ENCODE peak calls at places on chromosomes 12 and 14, in seven cellular contexts. K is sigmoid colon, R is K562, X is HepG2, W is A549, T is tibial nerve, P is stomach. E is an unnamed sample.

GRCh38 chr12:24197517-24197916 is 248.0 kb upstream of the SOX5 start:
- DNase-seq in K (no peak), R (no peak), X (no peak), W (no peak), T (no peak), P (no peak), E (no peak)

GRCh38 chr12:27552886-27553560 is 29.0 kb downstream of the PPFIBP1 start:
- DNase-seq in K (no peak), R (no peak), X (peak), W (no peak), T (no peak), P (no peak), E (no peak)

GRCh38 chr12:98646165-98646764 is 1.2 kb downstream of the APAF1 start:
- DNase-seq in K (no peak), R (no peak), X (peak), W (peak), T (no peak), P (no peak), E (no peak)

GRCh38 chr12:124259168-124260066 is 35.5 kb upstream of the RFLNA start:
- DNase-seq in K (no peak), R (peak), X (no peak), W (no peak), T (no peak), P (no peak), E (no peak)

GRCh38 chr14:61531741-61532505 is 163.4 kb upstream of the HIF1A start:
- DNase-seq in K (no peak), R (no peak), X (no peak), W (no peak), T (no peak), P (peak), E (no peak)

GRCh38 chr14:35653045-35653444 is 119.1 kb downstream of the INSM2 start:
- DNase-seq in K (no peak), R (no peak), X (no peak), W (no peak), T (no peak), P (no peak), E (no peak)

GRCh38 chr14:63438065-63438757 is 105.0 kb downstream of the PPP2R5E start:
- DNase-seq in K (peak), R (peak), X (peak), W (peak), T (no peak), P (peak), E (peak)

GRCh38 chr12:108591267-108591980 is 6.5 kb downstream of the TMEM119 start:
- DNase-seq in K (no peak), R (no peak), X (no peak), W (no peak), T (no peak), P (no peak), E (no peak)

GRCh38 chr14:78921856-78922255 is 751.7 kb downstream of the NRXN3 start:
- DNase-seq in K (no peak), R (no peak), X (no peak), W (peak), T (no peak), P (no peak), E (no peak)

GRCh38 chr12:123267335-123267920 is 4.2 kb downstream of the CDK2AP1 start:
- DNase-seq in K (no peak), R (no peak), X (no peak), W (no peak), T (no peak), P (no peak), E (no peak)

GRCh38 chr12:103503546-103504480 is 8.0 kb upstream of the C12orf42 start:
- DNase-seq in K (no peak), R (peak), X (peak), W (peak), T (no peak), P (peak), E (no peak)

GRCh38 chr12:68374315-68374982 is 42.3 kb upstream of the MDM1 start:
- DNase-seq in K (no peak), R (no peak), X (no peak), W (no peak), T (no peak), P (peak), E (peak)

GRCh38 chr14:103392572-103392971 is 7.4 kb downstream of the MARK3 start:
- DNase-seq in K (no peak), R (no peak), X (no peak), W (no peak), T (no peak), P (no peak), E (no peak)

GRCh38 chr12:65818454-65819382 is 5.6 kb upstream of the HMGA2 start:
- DNase-seq in K (no peak), R (no peak), X (no peak), W (no peak), T (no peak), P (no peak), E (no peak)

DNA sequence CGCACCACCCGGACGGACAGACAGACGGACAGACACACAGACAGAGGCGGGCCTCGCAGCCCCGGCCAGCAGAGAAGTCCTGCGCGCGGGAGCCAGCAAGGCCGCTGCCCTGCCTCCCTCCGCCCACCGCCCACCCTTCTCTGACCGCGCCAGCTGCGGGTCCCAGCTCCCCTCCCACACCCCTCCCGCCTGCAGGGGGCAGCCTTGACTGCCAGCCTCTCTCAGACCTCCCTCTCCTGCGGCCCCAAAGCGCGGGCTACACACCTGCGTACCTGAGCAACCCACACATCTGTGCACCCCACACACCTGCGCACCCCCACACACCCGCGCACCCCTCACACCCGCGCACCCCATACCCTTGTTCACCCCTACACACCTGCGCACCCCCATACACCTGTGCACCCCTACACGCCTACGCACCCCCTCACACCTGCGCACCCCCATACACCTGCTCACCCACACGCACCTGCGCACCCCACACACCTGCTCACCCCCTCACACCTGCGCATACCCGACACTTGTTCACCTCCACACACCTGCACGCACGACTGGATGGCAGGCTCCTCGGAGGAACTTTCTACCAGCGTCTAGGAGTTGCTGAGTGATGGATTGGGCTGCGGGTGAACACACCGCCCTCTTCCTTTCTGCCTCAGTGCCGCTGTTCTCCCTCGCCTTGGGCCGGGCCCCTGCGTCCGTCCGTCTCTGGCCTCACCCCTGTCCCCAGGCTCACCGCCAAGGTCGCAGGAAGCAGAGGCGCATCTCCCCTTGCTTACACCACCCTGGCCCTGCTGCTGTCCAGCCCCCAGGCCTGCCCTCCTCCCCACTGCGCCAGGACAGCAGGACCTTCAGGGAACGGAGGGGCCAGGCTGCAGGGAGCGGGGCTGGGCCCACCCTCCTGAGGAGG is 20.8 kb upstream of the TMEM106C start:
- DNase-seq in K (peak), R (peak), X (peak), W (no peak), T (no peak), P (peak), E (no peak)
- TF ChIP-seq CTCF in K (no peak), R (peak), X (peak), W (peak), T (no peak), P (no peak), E (peak)

GRCh38 chr12:47944685-47945340 is 18.6 kb upstream of the TMEM106C start:
- DNase-seq in K (peak), R (no peak), X (no peak), W (no peak), T (no peak), P (no peak), E (no peak)

GRCh38 chr12:47940773-47941474 is 22.5 kb upstream of the TMEM106C start:
- DNase-seq in K (no peak), R (no peak), X (no peak), W (no peak), T (no peak), P (no peak), E (no peak)

GRCh38 chr12:47941475-47942326 is 21.7 kb upstream of the TMEM106C start:
- DNase-seq in K (no peak), R (no peak), X (no peak), W (no peak), T (no peak), P (no peak), E (no peak)

GRCh38 chr12:47945341-47945728 is 18.1 kb upstream of the TMEM106C start:
- DNase-seq in K (no peak), R (no peak), X (no peak), W (no peak), T (no peak), P (no peak), E (no peak)

GRCh38 chr12:47943492-47944359 is 19.7 kb upstream of the TMEM106C start:
- DNase-seq in K (peak), R (no peak), X (peak), W (peak), T (no peak), P (no peak), E (no peak)
- TF ChIP-seq EP300 in K (no peak), R (no peak), X (no peak), W (no peak), T (no peak), P (no peak), E (no peak)

DNA sequence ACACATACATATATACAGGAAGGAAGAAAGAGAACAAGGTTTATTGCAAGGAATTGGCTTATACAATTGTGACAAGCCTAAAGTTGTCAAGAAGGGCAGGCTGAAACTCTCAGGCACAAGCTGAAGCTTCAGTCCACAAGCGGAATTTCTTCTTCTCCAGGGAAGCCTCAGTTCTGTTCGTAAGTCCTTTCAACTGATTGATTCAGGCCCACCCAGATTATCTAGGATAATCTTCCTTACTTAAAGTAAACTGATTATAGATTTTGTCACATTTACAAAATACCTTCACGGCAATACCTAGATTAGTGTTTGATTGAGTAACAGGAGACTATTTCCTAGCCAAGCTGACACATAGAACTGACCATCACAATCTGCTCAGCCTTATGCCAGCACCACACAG is 81.5 kb upstream of the TMEM260 start:
- DNase-seq in K (no peak), R (no peak), X (no peak), W (no peak), T (no peak), P (no peak), E (no peak)
- TF ChIP-seq CTCF in K (no peak), R (no peak), X (no peak), W (no peak), T (no peak), P (no peak), E (no peak)

DNA sequence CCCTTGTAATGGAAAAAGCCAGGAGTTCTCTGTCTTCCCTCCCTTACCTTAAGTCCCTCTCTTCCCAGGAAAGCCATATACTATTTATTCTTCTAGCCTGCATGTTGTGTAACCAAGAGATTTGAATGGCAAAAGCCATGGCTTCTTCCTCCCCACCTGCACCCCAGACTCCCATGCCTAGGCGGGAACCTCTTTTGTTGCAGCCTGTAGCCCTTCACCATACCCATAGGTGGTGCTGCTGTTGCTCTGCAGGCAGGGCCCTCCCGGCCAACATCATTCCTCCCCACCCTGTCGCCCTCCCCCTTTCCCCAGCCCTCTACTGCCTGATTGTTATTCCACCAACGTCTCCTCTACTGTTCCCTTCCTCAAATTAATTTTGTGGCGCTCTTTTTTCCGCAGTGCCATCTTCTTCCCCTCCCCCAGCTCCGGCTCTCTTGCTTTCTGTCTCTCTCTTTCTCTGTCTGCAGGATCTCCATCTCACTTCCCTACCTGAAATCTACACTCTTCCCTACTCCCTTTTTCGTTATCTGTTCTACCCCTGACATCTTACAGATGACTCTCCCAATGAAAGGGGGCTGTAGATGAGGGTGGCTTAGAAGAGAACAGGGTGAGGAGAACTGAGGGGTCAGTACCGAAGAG is 13.8 kb downstream of the NGDN start:
- DNase-seq in K (no peak), R (peak), X (peak), W (peak), T (no peak), P (no peak), E (no peak)
- TF ChIP-seq EP300 in K (no peak), R (no peak), X (no peak), W (no peak), T (no peak), P (no peak), E (no peak)

DNA sequence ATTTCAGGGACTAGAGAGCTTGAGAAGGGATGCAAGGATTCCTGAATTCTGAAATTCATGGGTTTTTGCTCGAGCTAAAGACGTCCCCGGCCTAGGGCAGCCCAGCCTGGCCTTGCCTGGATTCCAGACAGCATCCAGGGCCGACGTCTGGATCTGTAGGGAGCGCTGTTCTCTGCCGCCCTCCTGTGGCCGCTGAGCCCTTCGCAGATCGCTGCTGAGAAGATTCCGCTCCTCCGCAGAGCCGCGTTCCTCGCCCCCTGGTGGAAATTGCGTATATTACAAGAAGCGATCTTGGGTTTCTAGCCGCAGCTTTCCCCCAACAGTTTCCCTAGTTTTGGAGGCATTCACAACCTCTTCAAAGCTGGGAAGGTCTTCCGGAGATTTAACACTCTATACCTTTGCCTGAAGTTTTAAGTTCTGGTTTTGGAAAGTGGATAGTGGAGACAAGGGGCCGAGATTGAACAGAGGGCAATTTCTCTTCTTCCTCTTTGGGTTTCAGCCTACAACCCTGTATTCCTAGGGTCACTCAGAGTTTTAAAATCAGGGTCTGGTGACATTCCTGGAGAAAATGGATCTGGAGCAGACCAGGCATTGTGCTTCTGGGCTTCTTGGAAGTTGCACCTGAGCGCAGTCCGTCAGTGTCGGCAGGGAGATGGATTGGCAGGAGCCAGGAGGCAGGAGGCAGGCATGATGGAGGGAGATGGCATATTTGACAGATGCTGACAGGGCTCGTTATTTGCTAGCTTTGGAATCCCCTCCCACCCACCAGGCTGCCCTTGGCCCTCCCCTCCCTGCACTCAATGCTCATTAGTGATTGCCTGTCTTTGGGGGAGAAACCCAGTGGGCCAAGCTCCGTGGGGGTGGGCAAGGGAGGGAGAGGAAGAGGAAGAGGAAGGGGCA is 4.9 kb downstream of the CISTR start:
- DNase-seq in K (peak), R (peak), X (peak), W (peak), T (peak), P (peak), E (peak)
- TF ChIP-seq CTCF in K (peak), R (peak), X (peak), W (peak), T (peak), P (peak), E (no peak)

GRCh38 chr14:21768875-21769257 is 95.2 kb upstream of the OR4E1 start:
- DNase-seq in K (no peak), R (no peak), X (no peak), W (no peak), T (no peak), P (no peak), E (no peak)

GRCh38 chr14:21768116-21768874 is 94.7 kb upstream of the OR4E1 start:
- DNase-seq in K (no peak), R (peak), X (peak), W (peak), T (no peak), P (no peak), E (no peak)

DNA sequence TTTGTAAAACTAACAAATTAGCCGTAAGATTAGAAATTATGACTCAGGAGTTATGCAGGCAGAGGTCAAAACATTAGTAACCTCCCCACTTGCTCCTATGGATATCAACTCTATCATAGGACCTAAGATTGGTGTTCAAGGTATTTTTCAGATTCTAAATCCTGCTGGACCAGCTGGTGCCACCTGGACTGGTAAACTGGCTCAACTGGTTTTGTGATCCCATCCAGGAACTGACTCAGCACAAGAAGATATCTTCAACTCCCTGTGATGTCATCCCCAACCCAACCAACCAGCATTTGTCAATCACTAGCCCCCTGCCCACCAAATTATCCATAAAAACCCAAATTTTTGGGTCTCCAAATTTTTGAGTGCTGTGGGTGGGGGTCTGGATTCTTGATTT is 98.1 kb upstream of the OR4E1 start:
- DNase-seq in K (no peak), R (no peak), X (no peak), W (no peak), T (no peak), P (no peak), E (no peak)
- TF ChIP-seq EP300 in K (no peak), R (no peak), X (no peak), W (no peak), T (no peak), P (no peak), E (no peak)

GRCh38 chr12:63782466-63782865 is 2.8 kb downstream of the RXYLT1 start:
- DNase-seq in K (no peak), R (no peak), X (no peak), W (no peak), T (no peak), P (no peak), E (no peak)

GRCh38 chr12:63779498-63780481 is at the start of gene RXYLT1:
- DNase-seq in K (peak), R (peak), X (peak), W (peak), T (peak), P (peak), E (peak)
- TF ChIP-seq CTCF in K (no peak), R (no peak), X (no peak), W (no peak), T (peak), P (no peak), E (no peak)